ENCODE peak calls at places on chromosomes 3 and 15, in ten cellular contexts. X, K, F, Q, L, Y, J, O, N and U are unnamed samples.

GRCh38 chr15:81155375-81156218 is 21.5 kb downstream of the CFAP161 start:
- DNase-seq in X (peak; percentile 56), K (no peak), F (peak; percentile 85), Q (no peak), L (peak; percentile 18), Y (peak; percentile 75), J (no peak), O (peak; percentile 77), N (no peak), U (peak; percentile 49)

GRCh38 chr3:150106752-150107428 is 136.2 kb upstream of the PFN2 start:
- DNase-seq in X (peak; percentile 64), K (no peak), F (peak; percentile 84), Q (no peak), L (no peak), Y (peak; percentile 86), J (no peak), O (no peak), N (no peak), U (peak; percentile 97)

GRCh38 chr15:79872358-79873017 is 24.3 kb downstream of the MTHFS start:
- DNase-seq in X (no peak), K (no peak), F (peak; percentile 95), Q (no peak), L (peak; percentile 43), Y (no peak), J (no peak), O (no peak), N (no peak), U (no peak)

GRCh38 chr15:79977431-79977940 is 6.5 kb upstream of the BCL2A1 start:
- DNase-seq in X (no peak), K (no peak), F (peak; percentile 34), Q (no peak), L (no peak), Y (no peak), J (no peak), O (no peak), N (no peak), U (no peak)

GRCh38 chr3:88189361-88189810 is 39.6 kb downstream of the C3orf38 start:
- DNase-seq in X (no peak), K (no peak), F (peak; percentile 11), Q (no peak), L (peak; percentile 23), Y (no peak), J (no peak), O (no peak), N (no peak), U (no peak)

GRCh38 chr3:111761309-111761795 is 97.7 kb upstream of the PHLDB2 start:
- DNase-seq in X (peak; percentile 24), K (no peak), F (peak; percentile 79), Q (no peak), L (peak; percentile 39), Y (peak; percentile 79), J (no peak), O (no peak), N (no peak), U (peak; percentile 84)

GRCh38 chr3:30492581-30493192 is 113.7 kb upstream of the TGFBR2 start:
- DNase-seq in X (no peak), K (no peak), F (peak; percentile 77), Q (no peak), L (no peak), Y (no peak), J (no peak), O (no peak), N (no peak), U (no peak)

GRCh38 chr3:19931180-19931692 is 2.8 kb downstream of the EFHB start:
- DNase-seq in X (no peak), K (no peak), F (no peak), Q (no peak), L (peak; percentile 71), Y (no peak), J (no peak), O (no peak), N (no peak), U (no peak)

GRCh38 chr15:85048430-85048829 is 66.8 kb downstream of the PDE8A start:
- DNase-seq in X (no peak), K (no peak), F (peak; percentile 55), Q (no peak), L (no peak), Y (no peak), J (no peak), O (no peak), N (no peak), U (no peak)

GRCh38 chr3:65778966-65779365 is 259.8 kb downstream of the MAGI1 start:
- DNase-seq in X (peak; percentile 14), K (no peak), F (no peak), Q (no peak), L (no peak), Y (no peak), J (no peak), O (no peak), N (no peak), U (no peak)

GRCh38 chr3:134251731-134252391 is 1.2 kb upstream of the RYK start:
- DNase-seq in X (no peak), K (no peak), F (no peak), Q (no peak), L (no peak), Y (no peak), J (no peak), O (no peak), N (no peak), U (no peak)

GRCh38 chr15:63833246-63833696 is 477 bp downstream of the HERC1 start:
- DNase-seq in X (peak; percentile 75), K (peak; percentile 7), F (peak; percentile 43), Q (peak; percentile 26), L (peak; percentile 64), Y (no peak), J (no peak), O (peak; percentile 67), N (no peak), U (no peak)